ENCODE peak calls at places on chromosomes 5 and 9, in six cellular contexts. J, Q, B, G, Y and C are unnamed samples.

GRCh38 chr5:35851282-35851681 is 5.4 kb upstream of the IL7R start:
- DNase-seq in J (no peak), Q (no peak), B (no peak), G (no peak), Y (peak; percentile 22), C (no peak)

GRCh38 chr5:111703662-111704061 is 53.3 kb downstream of the NREP start:
- DNase-seq in J (no peak), Q (no peak), B (no peak), G (no peak), Y (no peak), C (no peak)

GRCh38 chr5:134819404-134819963 is 26.3 kb upstream of the C5orf24 start:
- DNase-seq in J (no peak), Q (no peak), B (no peak), G (no peak), Y (no peak), C (no peak)

GRCh38 chr9:23229764-23230434 is 596.1 kb downstream of the ELAVL2 start:
- DNase-seq in J (no peak), Q (no peak), B (no peak), G (no peak), Y (no peak), C (no peak)

GRCh38 chr9:95004452-95005275 is 278.2 kb downstream of the AOPEP start:
- DNase-seq in J (peak; percentile 42), Q (peak; percentile 28), B (no peak), G (peak; percentile 83), Y (peak; percentile 19), C (no peak)

GRCh38 chr5:67344870-67345269 is 148.3 kb upstream of the CD180 start:
- DNase-seq in J (no peak), Q (no peak), B (no peak), G (no peak), Y (no peak), C (no peak)

GRCh38 chr5:4907636-4908035 is 232.5 kb upstream of the ADAMTS16 start:
- DNase-seq in J (no peak), Q (no peak), B (no peak), G (no peak), Y (no peak), C (no peak)

GRCh38 chr9:136024696-136025316 is 63.6 kb upstream of the UBAC1 start:
- DNase-seq in J (no peak), Q (no peak), B (peak; percentile 34), G (peak; percentile 60), Y (no peak), C (no peak)

GRCh38 chr5:177452688-177453638 is 6.3 kb downstream of the PRR7 start:
- DNase-seq in J (no peak), Q (no peak), B (no peak), G (no peak), Y (peak; percentile 73), C (no peak)

GRCh38 chr5:116303810-116304209 is 219.0 kb downstream of the COMMD10 start:
- DNase-seq in J (no peak), Q (no peak), B (no peak), G (no peak), Y (no peak), C (no peak)

GRCh38 chr5:104018299-104018698 is 455.7 kb upstream of the NUDT12 start:
- DNase-seq in J (no peak), Q (no peak), B (no peak), G (no peak), Y (no peak), C (no peak)

GRCh38 chr5:72478684-72479083 is 28.5 kb downstream of the ZNF366 start:
- DNase-seq in J (no peak), Q (no peak), B (no peak), G (no peak), Y (peak; percentile 16), C (no peak)

GRCh38 chr9:98333703-98334582 is 78.5 kb upstream of the TBC1D2 start:
- DNase-seq in J (no peak), Q (no peak), B (no peak), G (no peak), Y (peak; percentile 94), C (peak; percentile 31)

GRCh38 chr9:138010274-138010800 is 132.8 kb downstream of the CACNA1B start:
- DNase-seq in J (no peak), Q (no peak), B (no peak), G (no peak), Y (no peak), C (peak; percentile 52)

GRCh38 chr5:36276864-36277263 is 24.8 kb downstream of the RANBP3L start:
- DNase-seq in J (no peak), Q (peak; percentile 30), B (no peak), G (no peak), Y (no peak), C (no peak)

GRCh38 chr5:171123417-171123816 is 185.6 kb upstream of the TLX3 start:
- DNase-seq in J (no peak), Q (no peak), B (no peak), G (peak; percentile 40), Y (no peak), C (no peak)

GRCh38 chr5:171127314-171127713 is 181.7 kb upstream of the TLX3 start:
- DNase-seq in J (no peak), Q (no peak), B (no peak), G (no peak), Y (no peak), C (no peak)

GRCh38 chr5:171128136-171128535 is 180.9 kb upstream of the TLX3 start:
- DNase-seq in J (no peak), Q (no peak), B (no peak), G (no peak), Y (no peak), C (no peak)

GRCh38 chr5:171131499-171131898 is 177.5 kb upstream of the TLX3 start:
- DNase-seq in J (no peak), Q (no peak), B (no peak), G (no peak), Y (no peak), C (no peak)

GRCh38 chr5:171129308-171129707 is 179.7 kb upstream of the TLX3 start:
- DNase-seq in J (no peak), Q (no peak), B (no peak), G (no peak), Y (no peak), C (no peak)
- TF ChIP-seq CTCF in J (no peak), Q (no peak), B (no peak), G (no peak), Y (no peak), C (no peak)

GRCh38 chr9:125593581-125593980 is 113.4 kb downstream of the MAPKAP1 start:
- DNase-seq in J (no peak), Q (no peak), B (no peak), G (no peak), Y (peak; percentile 63), C (no peak)

GRCh38 chr9:125589287-125589686 is 117.7 kb downstream of the MAPKAP1 start:
- DNase-seq in J (no peak), Q (no peak), B (no peak), G (no peak), Y (no peak), C (no peak)

GRCh38 chr9:125591888-125592287 is 115.1 kb downstream of the MAPKAP1 start:
- DNase-seq in J (no peak), Q (no peak), B (no peak), G (no peak), Y (no peak), C (no peak)

GRCh38 chr9:125594211-125594610 is 112.8 kb downstream of the MAPKAP1 start:
- DNase-seq in J (no peak), Q (no peak), B (no peak), G (no peak), Y (no peak), C (no peak)

GRCh38 chr9:125591245-125591644 is 115.8 kb downstream of the MAPKAP1 start:
- DNase-seq in J (no peak), Q (no peak), B (no peak), G (no peak), Y (no peak), C (no peak)
- TF ChIP-seq POLR2A in J (no peak), Q (no peak), B (no peak), G (no peak), Y (no peak), C (no peak)

GRCh38 chr5:150400020-150400326 is 12.7 kb downstream of the CD74 start:
- DNase-seq in J (no peak), Q (no peak), B (no peak), G (no peak), Y (no peak), C (no peak)

GRCh38 chr5:150398432-150399157 is 14.1 kb downstream of the CD74 start:
- DNase-seq in J (no peak), Q (no peak), B (no peak), G (no peak), Y (no peak), C (no peak)

GRCh38 chr5:150397749-150398431 is 14.8 kb downstream of the CD74 start:
- DNase-seq in J (no peak), Q (no peak), B (no peak), G (no peak), Y (no peak), C (no peak)

GRCh38 chr5:150400327-150401075 is 12.2 kb downstream of the CD74 start:
- DNase-seq in J (no peak), Q (no peak), B (no peak), G (no peak), Y (no peak), C (no peak)

DNA sequence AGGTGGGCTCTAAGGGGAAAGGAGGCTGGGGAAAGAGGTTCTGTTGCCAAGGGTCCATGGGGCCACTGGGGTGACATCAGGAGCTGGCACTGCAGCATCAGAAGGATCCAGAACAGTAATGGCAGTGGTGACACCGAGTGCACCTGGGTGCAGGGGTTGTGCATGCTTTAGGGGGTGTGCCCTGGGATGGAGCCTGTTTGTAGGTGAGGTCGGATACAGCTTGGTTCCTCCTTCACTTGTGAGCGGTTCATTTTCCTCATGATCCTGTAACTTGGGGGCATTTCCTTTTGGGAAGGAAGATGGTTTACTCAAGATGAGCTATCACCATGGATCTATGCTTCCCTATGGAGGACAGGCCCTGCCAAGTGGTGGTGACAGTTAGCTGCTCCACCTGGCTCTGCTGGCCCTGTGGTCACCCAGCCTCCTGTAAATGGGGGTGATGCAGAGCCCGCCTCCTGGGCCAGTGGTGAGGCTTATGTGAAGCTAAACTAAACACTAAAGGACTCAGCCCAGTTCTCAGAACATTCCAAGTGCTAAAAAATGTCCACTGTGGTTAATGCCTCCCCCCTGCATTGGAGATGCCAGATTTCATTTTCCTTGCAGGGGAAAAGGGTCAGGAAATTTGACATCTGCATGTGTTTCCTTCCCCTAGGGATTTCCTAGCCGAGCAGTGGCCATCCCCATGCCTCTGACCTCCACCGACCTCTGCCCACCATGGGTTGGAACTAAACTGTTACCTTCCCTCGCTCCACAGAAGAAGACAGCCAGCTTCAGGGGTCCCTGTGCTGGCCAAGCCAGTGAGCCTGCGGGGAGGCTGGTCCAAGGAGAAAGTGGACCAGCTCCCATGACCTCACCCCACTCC is 13.3 kb downstream of the CD74 start:
- DNase-seq in J (no peak), Q (no peak), B (no peak), G (no peak), Y (no peak), C (no peak)
- TF ChIP-seq CTCF in J (no peak), Q (no peak), B (no peak), G (no peak), Y (no peak), C (no peak)

DNA sequence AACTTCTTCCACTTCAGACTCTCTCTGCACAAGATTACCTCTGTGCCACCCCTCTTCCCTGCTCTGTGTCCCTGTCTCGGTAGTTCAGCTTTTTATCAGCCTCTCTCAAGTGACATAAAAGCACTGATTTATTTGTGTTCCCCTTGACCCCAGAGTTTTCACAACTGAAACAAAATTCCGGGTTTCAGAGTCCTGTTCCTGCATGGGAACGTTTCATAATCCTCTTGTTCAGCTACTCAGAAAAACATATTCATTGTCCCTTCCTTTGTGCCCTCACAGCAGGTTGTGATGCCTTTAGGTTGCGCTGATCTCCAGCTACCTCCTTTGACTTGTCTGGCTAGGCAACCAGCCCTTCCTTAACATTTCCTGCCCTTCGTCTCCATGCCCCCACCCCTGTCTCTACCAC is 13.7 kb upstream of the ITGA1 start:
- DNase-seq in J (no peak), Q (no peak), B (no peak), G (no peak), Y (peak; percentile 3), C (no peak)
- TF ChIP-seq POLR2A in J (no peak), Q (no peak), B (no peak), G (no peak), Y (no peak), C (no peak)

GRCh38 chr5:119943148-119943547 is 313.8 kb downstream of the FAM170A start:
- DNase-seq in J (no peak), Q (no peak), B (no peak), G (no peak), Y (peak; percentile 11), C (no peak)
- TF ChIP-seq CTCF in J (peak; percentile 34), Q (no peak), B (peak; percentile 36), G (no peak), Y (no peak), C (no peak)